ENCODE peak calls at places on chromosome 1, in four cellular contexts. One of them, this sample, is unnamed.

GRCh38 chr1:2906105-2906504 is 104.6 kb upstream of the TTC34 start:
- DNase-seq in K562: no peak
- DNase-seq in H1: no peak
- DNase-seq in HCT116: no peak
- DNase-seq in this sample: no peak

GRCh38 chr1:244680667-244681066 is 27.7 kb downstream of the DESI2 start:
- DNase-seq in HCT116: no peak
- DNase-seq in K562: no peak
- DNase-seq in H1: no peak
- DNase-seq in this sample: no peak

GRCh38 chr1:2148691-2149090 is 45.9 kb downstream of the FAAP20 start:
- DNase-seq in HCT116: no peak
- DNase-seq in K562: no peak
- DNase-seq in H1: no peak
- DNase-seq in this sample: no peak

GRCh38 chr1:214943054-214943453 is 139.5 kb upstream of the KCNK2 start:
- DNase-seq in H1: no peak
- DNase-seq in HCT116: no peak
- DNase-seq in K562: peak
- DNase-seq in this sample: no peak

GRCh38 chr1:197911857-197912696 is 5.1 kb upstream of the LHX9 start:
- DNase-seq in K562: no peak
- DNase-seq in HCT116: no peak
- DNase-seq in H1: no peak
- DNase-seq in this sample: no peak

GRCh38 chr1:151882466-151882865 is 26.8 kb downstream of the THEM4 start:
- DNase-seq in HCT116: no peak
- DNase-seq in H1: no peak
- DNase-seq in K562: no peak
- DNase-seq in this sample: no peak

GRCh38 chr1:36731226-36732037 is 248.7 kb upstream of the CSF3R start:
- DNase-seq in HCT116: no peak
- DNase-seq in K562: peak
- DNase-seq in H1: no peak
- DNase-seq in this sample: no peak

GRCh38 chr1:56446531-56447098 is 132.7 kb downstream of the PLPP3 start:
- DNase-seq in HCT116: no peak
- DNase-seq in K562: no peak
- DNase-seq in H1: no peak
- DNase-seq in this sample: no peak

GRCh38 chr1:15158506-15159165 is 5.1 kb downstream of the TMEM51 start:
- DNase-seq in H1: no peak
- DNase-seq in HCT116: no peak
- DNase-seq in K562: no peak
- DNase-seq in this sample: no peak

GRCh38 chr1:2352341-2353214 is 38.8 kb downstream of the MORN1 start:
- DNase-seq in HCT116: no peak
- DNase-seq in H1: no peak
- DNase-seq in K562: no peak
- DNase-seq in this sample: no peak

GRCh38 chr1:208198271-208198670 is 45.9 kb downstream of the PLXNA2 start:
- DNase-seq in K562: no peak
- DNase-seq in H1: no peak
- DNase-seq in HCT116: no peak
- DNase-seq in this sample: no peak

GRCh38 chr1:149927056-149927534 is 508 bp downstream of the SF3B4 start:
- DNase-seq in K562: no peak
- DNase-seq in H1: no peak
- DNase-seq in HCT116: no peak
- DNase-seq in this sample: no peak

GRCh38 chr1:109995536-109995935 is 11.0 kb downstream of the AHCYL1 start:
- DNase-seq in HCT116: no peak
- DNase-seq in K562: no peak
- DNase-seq in H1: no peak
- DNase-seq in this sample: no peak

GRCh38 chr1:62131093-62131725 is 63.4 kb upstream of the L1TD1 start:
- DNase-seq in HCT116: no peak
- DNase-seq in K562: peak
- DNase-seq in H1: no peak
- DNase-seq in this sample: no peak

DNA sequence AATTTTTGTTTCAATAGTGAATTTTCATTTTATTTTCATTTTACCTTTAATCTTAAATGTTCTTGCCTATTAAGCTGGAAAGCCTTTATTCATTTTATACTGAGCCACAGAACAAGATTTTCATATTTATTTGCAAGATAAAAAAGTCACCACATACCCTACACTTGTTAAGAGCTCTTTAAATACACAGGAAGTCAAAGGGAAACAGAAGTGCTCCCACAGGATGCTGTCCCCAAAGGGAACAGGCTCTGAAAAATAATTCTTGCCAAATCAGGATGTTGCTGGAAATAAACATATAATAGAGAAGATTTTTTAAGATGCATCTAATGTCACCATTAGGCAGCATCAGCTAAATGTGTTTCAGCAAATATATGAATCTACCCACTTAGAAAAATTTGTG is 113.6 kb downstream of the VAV3 start:
- DNase-seq in H1: no peak
- DNase-seq in K562: no peak
- DNase-seq in HCT116: no peak
- DNase-seq in this sample: no peak
- TF ChIP-seq EGR1 in H1: no peak
- TF ChIP-seq EGR1 in K562: no peak
- TF ChIP-seq EGR1 in HCT116: no peak
- TF ChIP-seq EGR1 in this sample: no peak

GRCh38 chr1:94983343-94983742 is 56.4 kb upstream of the CNN3 start:
- DNase-seq in HCT116: no peak
- DNase-seq in H1: no peak
- DNase-seq in K562: no peak
- DNase-seq in this sample: no peak
- TF ChIP-seq ATF3 in HCT116: no peak
- TF ChIP-seq ATF3 in H1: no peak
- TF ChIP-seq ATF3 in K562: no peak
- TF ChIP-seq ATF3 in this sample: no peak

DNA sequence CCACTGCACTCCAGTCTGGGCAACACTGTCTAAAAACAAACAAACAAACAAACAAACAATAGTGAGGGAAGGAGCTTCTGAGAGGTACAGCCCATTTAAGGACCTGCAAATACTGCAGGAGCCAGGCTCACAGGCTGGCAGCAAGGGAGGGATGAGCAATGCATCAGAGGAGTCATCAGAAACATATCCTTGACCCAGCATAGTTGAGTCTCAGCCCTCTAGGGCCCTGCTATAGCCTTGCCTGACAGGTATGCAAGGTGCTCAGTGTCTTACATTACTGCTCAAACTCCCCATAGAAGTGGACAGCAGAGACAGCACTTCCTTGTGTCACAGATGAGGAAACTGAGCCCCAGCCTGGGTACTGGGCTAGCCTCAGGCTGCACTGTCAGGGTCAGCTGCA is 7.3 kb upstream of the TTC4 start:
- DNase-seq in K562: no peak
- DNase-seq in HCT116: no peak
- DNase-seq in H1: no peak
- DNase-seq in this sample: no peak
- TF ChIP-seq EGR1 in K562: no peak
- TF ChIP-seq EGR1 in HCT116: no peak
- TF ChIP-seq EGR1 in H1: no peak
- TF ChIP-seq EGR1 in this sample: no peak

DNA sequence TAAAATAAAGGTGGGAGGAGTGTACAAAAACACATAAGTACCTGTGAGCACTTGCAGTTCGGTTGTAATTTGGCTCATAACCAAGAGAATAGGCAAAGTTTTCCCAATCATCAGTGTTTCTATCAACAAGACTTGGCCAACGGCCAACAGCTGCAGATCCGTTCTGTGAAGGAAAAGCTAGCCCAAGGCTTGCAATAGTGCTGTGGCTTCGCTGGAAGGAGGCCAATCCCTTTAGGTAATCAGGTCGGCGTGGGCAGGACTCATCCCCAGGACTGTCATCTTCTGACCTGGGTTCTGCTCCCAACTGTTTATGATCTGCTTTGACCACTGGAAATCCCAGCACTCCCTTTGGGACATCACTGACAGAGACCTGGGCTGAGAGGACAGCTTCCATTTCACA is 107.8 kb downstream of the LYST start:
- DNase-seq in H1: no peak
- DNase-seq in K562: no peak
- DNase-seq in HCT116: no peak
- DNase-seq in this sample: no peak
- TF ChIP-seq ATF3 in H1: no peak
- TF ChIP-seq ATF3 in K562: no peak
- TF ChIP-seq ATF3 in HCT116: no peak
- TF ChIP-seq ATF3 in this sample: no peak

GRCh38 chr1:68231627-68232303 is 558 bp downstream of the WLS start:
- DNase-seq in K562: no peak
- DNase-seq in HCT116: no peak
- DNase-seq in H1: no peak
- DNase-seq in this sample: no peak
- TF ChIP-seq EGR1 in K562: no peak
- TF ChIP-seq EGR1 in HCT116: no peak
- TF ChIP-seq EGR1 in H1: no peak
- TF ChIP-seq EGR1 in this sample: no peak

DNA sequence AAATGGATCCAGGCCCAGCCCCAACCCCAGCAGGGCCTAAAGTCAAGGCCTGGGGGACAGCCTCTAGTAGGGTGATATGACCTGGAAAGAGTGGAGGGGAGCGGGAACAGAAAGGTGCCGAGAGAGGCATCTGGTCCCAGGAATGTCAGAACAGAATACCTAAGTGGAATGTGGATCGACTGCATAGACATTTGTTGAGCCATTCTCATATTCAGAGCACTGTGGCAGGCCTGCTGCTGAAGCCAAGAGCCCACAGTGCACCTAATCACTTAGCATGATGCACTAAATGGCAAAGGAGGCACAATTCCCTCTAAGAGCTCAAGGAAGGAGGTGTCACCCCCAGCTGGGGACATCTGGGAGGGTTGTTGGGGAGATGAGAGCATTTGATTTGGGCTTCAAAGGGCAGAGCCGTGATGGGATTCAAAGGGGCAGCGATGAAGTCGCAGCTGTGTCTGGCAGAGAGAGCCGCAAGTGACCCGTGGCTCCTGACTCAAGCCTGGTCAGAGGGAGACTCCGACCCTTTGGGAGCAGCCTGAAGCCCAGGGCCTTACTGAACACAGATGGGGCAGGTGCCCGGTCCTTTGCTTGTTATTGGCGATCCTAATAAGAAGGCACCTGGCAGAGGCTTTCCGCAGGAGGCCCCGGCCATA is 8.6 kb upstream of the PKP1 start:
- DNase-seq in HCT116: no peak
- DNase-seq in H1: no peak
- DNase-seq in K562: no peak
- DNase-seq in this sample: no peak
- TF ChIP-seq ATF3 in HCT116: no peak
- TF ChIP-seq ATF3 in H1: no peak
- TF ChIP-seq ATF3 in K562: no peak
- TF ChIP-seq ATF3 in this sample: no peak

GRCh38 chr1:46527474-46528296 is 23.8 kb downstream of the KNCN start:
- DNase-seq in K562: peak
- DNase-seq in HCT116: peak
- DNase-seq in H1: peak
- DNase-seq in this sample: no peak
- TF ChIP-seq EGR1 in K562: peak
- TF ChIP-seq EGR1 in HCT116: no peak
- TF ChIP-seq EGR1 in H1: no peak
- TF ChIP-seq EGR1 in this sample: no peak

This sample was measured in GM12878.